ENCODE peak calls at places on chromosome 3, in nine cellular contexts. O is stimulated activated CD4-positive, alpha-beta T cell treated with anti-CD3 and anti-CD28 coated beads, Interleukin-15, amount 100 ng/mL, for 1 hour; J is globus pallidus; Q is NCI-H345; V is RCC 7860; K is NCI-H446; E is SW480; B is GM12865; D is nucleus accumbens. R is an unnamed sample.
A peak's percentile ranks its signal among the peaks of the same experiment; 100 is the strongest.

GRCh38 chr3:56825579-56826438 is 24.1 kb upstream of the ARHGEF3 start:
- DNase-seq in B (peak; percentile 20), D (no peak), J (peak; percentile 45), Q (no peak), V (no peak), E (no peak), O (no peak), K (no peak), R (no peak)

GRCh38 chr3:126450744-126451143 is 24.9 kb downstream of the ZXDC start:
- DNase-seq in B (no peak), K (no peak), D (no peak), E (no peak), J (no peak), Q (no peak), V (no peak), O (no peak), R (no peak)

GRCh38 chr3:10140996-10141546 is 507 bp upstream of the VHL start:
- DNase-seq in V (no peak), O (no peak), B (no peak), D (no peak), K (no peak), E (no peak), J (no peak), Q (no peak), R (no peak)

GRCh38 chr3:107574650-107575049 is 51.9 kb downstream of the BBX start:
- DNase-seq in O (no peak), V (peak; percentile 33), B (peak; percentile 54), Q (no peak), K (peak; percentile 8), J (peak; percentile 63), D (no peak), E (peak; percentile 17), R (peak; percentile 38)

GRCh38 chr3:32340039-32340438 is 51.6 kb upstream of the CMTM7 start:
- DNase-seq in B (peak; percentile 44), D (no peak), O (no peak), Q (peak; percentile 51), E (peak; percentile 72), K (peak; percentile 3), V (peak; percentile 26), J (peak; percentile 9), R (peak; percentile 21)

GRCh38 chr3:155535098-155535497 is 209.8 kb downstream of the PLCH1 start:
- DNase-seq in V (no peak), E (no peak), K (no peak), Q (no peak), J (no peak), B (no peak), O (no peak), D (no peak), R (no peak)

GRCh38 chr3:100875239-100875638 is 118.0 kb downstream of the ABI3BP start:
- DNase-seq in B (no peak), Q (peak; percentile 35), J (no peak), E (no peak), V (peak; percentile 59), D (peak; percentile 16), K (no peak), O (no peak), R (peak; percentile 49)

GRCh38 chr3:183766745-183767606 is 58.4 kb downstream of the MAP6D1 start:
- DNase-seq in B (peak; percentile 75), V (peak; percentile 66), D (peak; percentile 66), J (peak; percentile 82), E (peak; percentile 67), O (peak; percentile 35), Q (peak; percentile 83), K (peak; percentile 55), R (peak; percentile 79)

GRCh38 chr3:171132873-171133272 is 106.4 kb upstream of the SLC2A2 start:
- DNase-seq in J (no peak), V (peak; percentile 88), K (no peak), B (no peak), D (no peak), E (no peak), O (no peak), Q (no peak), R (no peak)

GRCh38 chr3:94299741-94300140 is 236.9 kb downstream of the NSUN3 start:
- DNase-seq in B (no peak), O (no peak), K (no peak), V (no peak), E (no peak), Q (no peak), J (no peak), D (no peak), R (no peak)

GRCh38 chr3:61680617-61681016 is 119.2 kb downstream of the PTPRG start:
- DNase-seq in D (no peak), O (no peak), J (no peak), E (no peak), K (no peak), Q (no peak), V (no peak), B (no peak), R (no peak)

GRCh38 chr3:123039178-123039577 is 11.6 kb upstream of the SEMA5B start:
- DNase-seq in K (no peak), Q (no peak), J (no peak), O (no peak), V (no peak), E (no peak), B (no peak), D (no peak), R (no peak)

GRCh38 chr3:69647710-69648109 is 91.6 kb upstream of the MITF start:
- DNase-seq in E (no peak), Q (no peak), V (no peak), D (no peak), K (no peak), J (no peak), O (no peak), B (no peak), R (no peak)

GRCh38 chr3:185929192-185930151 is 8.3 kb downstream of the TRA2B start:
- DNase-seq in O (no peak), D (no peak), J (no peak), B (no peak), K (no peak), E (no peak), Q (no peak), V (peak; percentile 30), R (no peak)

GRCh38 chr3:118347781-118348557 is 686.7 kb downstream of the IGSF11 start:
- DNase-seq in Q (no peak), O (no peak), K (no peak), B (no peak), D (no peak), E (no peak), V (no peak), J (no peak), R (no peak)

GRCh38 chr3:140859592-140860336 is 81.9 kb upstream of the SLC25A36 start:
- DNase-seq in B (peak; percentile 59), K (no peak), O (no peak), J (no peak), E (no peak), D (no peak), Q (peak; percentile 47), V (no peak), R (no peak)

GRCh38 chr3:182739619-182740018 is 53.7 kb upstream of the ATP11B start:
- DNase-seq in B (no peak), V (no peak), J (no peak), K (no peak), Q (no peak), D (no peak), O (no peak), E (no peak), R (no peak)

GRCh38 chr3:42489116-42489936 is 13.1 kb upstream of the VIPR1 start:
- DNase-seq in V (no peak), K (no peak), Q (no peak), E (no peak), B (no peak), J (no peak), D (peak; percentile 5), O (no peak), R (no peak)

GRCh38 chr3:172904817-172905479 is 154.4 kb downstream of the ECT2 start:
- DNase-seq in K (no peak), E (no peak), D (no peak), Q (no peak), J (no peak), B (no peak), V (no peak), O (no peak), R (no peak)

GRCh38 chr3:173747427-173747826 is 349.9 kb downstream of the NLGN1 start:
- DNase-seq in K (no peak), B (no peak), Q (no peak), E (no peak), J (no peak), O (no peak), D (no peak), V (peak; percentile 64), R (no peak)

GRCh38 chr3:69830147-69830546 is 90.9 kb downstream of the MITF start:
- DNase-seq in J (no peak), B (no peak), V (no peak), D (no peak), E (no peak), O (no peak), K (no peak), Q (no peak), R (no peak)

R was measured in putamen.